ENCODE peak calls at places on chromosomes 1 and 21, in six cellular contexts. One of them, this sample, is unnamed.

GRCh38 chr1:169902750-169903149 is 9.1 kb upstream of the SCYL3 start:
- DNase-seq in WTC11: no peak
- DNase-seq in stimulated activated naive CD8-positive, alpha-beta T cell treated with anti-CD3 and anti-CD28 coated beads, Interleukin-15, Interleukin-2, amounts not matched to agents 100 U/mL and 50 U/mL, for 24 hours: no peak
- DNase-seq in cardiac muscle cell: no peak
- DNase-seq in NCI-H2081: no peak
- DNase-seq in iPS DF 6.9: no peak
- DNase-seq in this sample: no peak

GRCh38 chr1:90417139-90417538 is 300.0 kb downstream of the BARHL2 start:
- DNase-seq in stimulated activated naive CD8-positive, alpha-beta T cell treated with anti-CD3 and anti-CD28 coated beads, Interleukin-15, Interleukin-2, amounts not matched to agents 100 U/mL and 50 U/mL, for 24 hours: no peak
- DNase-seq in cardiac muscle cell: peak; percentile 4
- DNase-seq in NCI-H2081: no peak
- DNase-seq in WTC11: no peak
- DNase-seq in iPS DF 6.9: no peak
- DNase-seq in this sample: no peak

GRCh38 chr1:212498243-212498642 is 65.5 kb downstream of the NENF start:
- DNase-seq in iPS DF 6.9: no peak
- DNase-seq in cardiac muscle cell: peak; percentile 93
- DNase-seq in WTC11: no peak
- DNase-seq in NCI-H2081: no peak
- DNase-seq in stimulated activated naive CD8-positive, alpha-beta T cell treated with anti-CD3 and anti-CD28 coated beads, Interleukin-15, Interleukin-2, amounts not matched to agents 100 U/mL and 50 U/mL, for 24 hours: no peak
- DNase-seq in this sample: no peak

GRCh38 chr1:247390116-247390791 is 25.7 kb upstream of the NLRP3 start:
- DNase-seq in NCI-H2081: peak; percentile 84
- DNase-seq in iPS DF 6.9: peak; percentile 71
- DNase-seq in stimulated activated naive CD8-positive, alpha-beta T cell treated with anti-CD3 and anti-CD28 coated beads, Interleukin-15, Interleukin-2, amounts not matched to agents 100 U/mL and 50 U/mL, for 24 hours: peak; percentile 86
- DNase-seq in WTC11: peak; percentile 89
- DNase-seq in cardiac muscle cell: peak; percentile 88
- DNase-seq in this sample: peak; percentile 52

GRCh38 chr1:180849031-180849775 is 63.5 kb upstream of the KIAA1614 start:
- DNase-seq in iPS DF 6.9: no peak
- DNase-seq in stimulated activated naive CD8-positive, alpha-beta T cell treated with anti-CD3 and anti-CD28 coated beads, Interleukin-15, Interleukin-2, amounts not matched to agents 100 U/mL and 50 U/mL, for 24 hours: no peak
- DNase-seq in cardiac muscle cell: no peak
- DNase-seq in NCI-H2081: no peak
- DNase-seq in WTC11: no peak
- DNase-seq in this sample: no peak

GRCh38 chr1:90721210-90722194 is 4.4 kb upstream of the BARHL2 start:
- DNase-seq in WTC11: peak; percentile 83
- DNase-seq in cardiac muscle cell: peak; percentile 72
- DNase-seq in stimulated activated naive CD8-positive, alpha-beta T cell treated with anti-CD3 and anti-CD28 coated beads, Interleukin-15, Interleukin-2, amounts not matched to agents 100 U/mL and 50 U/mL, for 24 hours: peak; percentile 65
- DNase-seq in iPS DF 6.9: no peak
- DNase-seq in NCI-H2081: peak; percentile 77
- DNase-seq in this sample: peak; percentile 75

GRCh38 chr21:38322551-38322950 is 65.8 kb downstream of the KCNJ15 start:
- DNase-seq in iPS DF 6.9: no peak
- DNase-seq in stimulated activated naive CD8-positive, alpha-beta T cell treated with anti-CD3 and anti-CD28 coated beads, Interleukin-15, Interleukin-2, amounts not matched to agents 100 U/mL and 50 U/mL, for 24 hours: no peak
- DNase-seq in cardiac muscle cell: no peak
- DNase-seq in NCI-H2081: no peak
- DNase-seq in WTC11: no peak
- DNase-seq in this sample: no peak

GRCh38 chr1:29324771-29325351 is 88.5 kb downstream of the PTPRU start:
- DNase-seq in iPS DF 6.9: peak; percentile 97
- DNase-seq in stimulated activated naive CD8-positive, alpha-beta T cell treated with anti-CD3 and anti-CD28 coated beads, Interleukin-15, Interleukin-2, amounts not matched to agents 100 U/mL and 50 U/mL, for 24 hours: no peak
- DNase-seq in cardiac muscle cell: peak; percentile 16
- DNase-seq in WTC11: peak; percentile 99
- DNase-seq in NCI-H2081: no peak
- DNase-seq in this sample: no peak

This sample was measured in lung microvascular endothelial cell.